ENCODE peak calls at places on chromosome 6, in five cellular contexts. One of them, this sample, is unnamed.

GRCh38 chr6:100166991-100167390 is 173.0 kb upstream of the MCHR2 start:
- DNase-seq in pancreas: no peak
- DNase-seq in hepatocyte: no peak
- DNase-seq in stomach: no peak
- DNase-seq in SJSA1: no peak
- DNase-seq in this sample: no peak

GRCh38 chr6:69379518-69379917 is 417.3 kb downstream of the LMBRD1 start:
- DNase-seq in hepatocyte: no peak
- DNase-seq in stomach: no peak
- DNase-seq in SJSA1: no peak
- DNase-seq in pancreas: no peak
- DNase-seq in this sample: no peak

GRCh38 chr6:108564178-108564577 is 3.5 kb downstream of the FOXO3 start:
- DNase-seq in pancreas: no peak
- DNase-seq in hepatocyte: no peak
- DNase-seq in SJSA1: peak
- DNase-seq in stomach: no peak
- DNase-seq in this sample: no peak

GRCh38 chr6:49550413-49551125 is at the start of gene C6orf141:
- DNase-seq in stomach: peak
- DNase-seq in hepatocyte: peak
- DNase-seq in SJSA1: no peak
- DNase-seq in pancreas: peak
- DNase-seq in this sample: peak

GRCh38 chr6:134446901-134447300 is 129.0 kb upstream of the SGK1 start:
- DNase-seq in hepatocyte: no peak
- DNase-seq in stomach: no peak
- DNase-seq in SJSA1: no peak
- DNase-seq in pancreas: no peak
- DNase-seq in this sample: no peak

GRCh38 chr6:15946701-15947390 is 182.0 kb upstream of the MYLIP start:
- DNase-seq in stomach: no peak
- DNase-seq in pancreas: no peak
- DNase-seq in SJSA1: no peak
- DNase-seq in hepatocyte: no peak
- DNase-seq in this sample: no peak

GRCh38 chr6:16002332-16003196 is 126.3 kb upstream of the MYLIP start:
- DNase-seq in stomach: no peak
- DNase-seq in pancreas: no peak
- DNase-seq in SJSA1: no peak
- DNase-seq in hepatocyte: no peak
- DNase-seq in this sample: no peak

GRCh38 chr6:49847014-49847413 is 19.3 kb downstream of the CRISP1 start:
- DNase-seq in pancreas: no peak
- DNase-seq in hepatocyte: no peak
- DNase-seq in stomach: no peak
- DNase-seq in SJSA1: no peak
- DNase-seq in this sample: no peak

GRCh38 chr6:14294270-14294951 is 176.8 kb downstream of the CD83 start:
- DNase-seq in hepatocyte: no peak
- DNase-seq in SJSA1: no peak
- DNase-seq in stomach: no peak
- DNase-seq in pancreas: no peak
- DNase-seq in this sample: no peak

GRCh38 chr6:135910943-135911618 is 59.6 kb downstream of the PDE7B start:
- DNase-seq in SJSA1: no peak
- DNase-seq in pancreas: no peak
- DNase-seq in hepatocyte: no peak
- DNase-seq in stomach: no peak
- DNase-seq in this sample: no peak

GRCh38 chr6:13261464-13261994 is 66.8 kb downstream of the TBC1D7 start:
- DNase-seq in pancreas: no peak
- DNase-seq in stomach: no peak
- DNase-seq in SJSA1: no peak
- DNase-seq in hepatocyte: no peak
- DNase-seq in this sample: no peak

GRCh38 chr6:6851059-6851658 is 256.6 kb upstream of the RREB1 start:
- DNase-seq in stomach: peak
- DNase-seq in hepatocyte: peak
- DNase-seq in pancreas: peak
- DNase-seq in SJSA1: peak
- DNase-seq in this sample: peak

GRCh38 chr6:112049051-112049799 is 4.7 kb upstream of the CCN6 start:
- DNase-seq in hepatocyte: no peak
- DNase-seq in SJSA1: no peak
- DNase-seq in stomach: no peak
- DNase-seq in pancreas: no peak
- DNase-seq in this sample: no peak

GRCh38 chr6:108127826-108128225 is 38.0 kb upstream of the NR2E1 start:
- DNase-seq in stomach: no peak
- DNase-seq in hepatocyte: peak
- DNase-seq in pancreas: no peak
- DNase-seq in SJSA1: peak
- DNase-seq in this sample: peak

GRCh38 chr6:7157752-7158616 is 50.2 kb downstream of the RREB1 start:
- DNase-seq in pancreas: no peak
- DNase-seq in hepatocyte: no peak
- DNase-seq in stomach: no peak
- DNase-seq in SJSA1: no peak
- DNase-seq in this sample: no peak

GRCh38 chr6:44339763-44340625 is 2.5 kb upstream of the SPATS1 start:
- DNase-seq in pancreas: peak
- DNase-seq in SJSA1: no peak
- DNase-seq in hepatocyte: peak
- DNase-seq in stomach: no peak
- DNase-seq in this sample: peak

GRCh38 chr6:155782739-155783459 is 327.3 kb upstream of the NOX3 start:
- DNase-seq in hepatocyte: no peak
- DNase-seq in stomach: no peak
- DNase-seq in SJSA1: no peak
- DNase-seq in pancreas: no peak
- DNase-seq in this sample: no peak

GRCh38 chr6:20350215-20350614 is 51.5 kb upstream of the E2F3 start:
- DNase-seq in stomach: no peak
- DNase-seq in pancreas: no peak
- DNase-seq in hepatocyte: no peak
- DNase-seq in SJSA1: peak
- DNase-seq in this sample: no peak

GRCh38 chr6:28330033-28330432 is 5.9 kb downstream of the ZSCAN31 start:
- DNase-seq in SJSA1: no peak
- DNase-seq in stomach: no peak
- DNase-seq in pancreas: no peak
- DNase-seq in hepatocyte: no peak
- DNase-seq in this sample: no peak

GRCh38 chr6:108557494-108558371 is 3.0 kb upstream of the FOXO3 start:
- DNase-seq in pancreas: peak
- DNase-seq in hepatocyte: peak
- DNase-seq in SJSA1: peak
- DNase-seq in stomach: peak
- DNase-seq in this sample: no peak

GRCh38 chr6:52544325-52545022 is 32.4 kb downstream of the TRAM2 start:
- DNase-seq in pancreas: no peak
- DNase-seq in hepatocyte: no peak
- DNase-seq in stomach: no peak
- DNase-seq in SJSA1: peak
- DNase-seq in this sample: no peak
- H3K27ac ChIP-seq in pancreas: no peak
- H3K27ac ChIP-seq in hepatocyte: peak
- H3K27ac ChIP-seq in stomach: peak
- H3K27ac ChIP-seq in SJSA1: peak
- H3K27ac ChIP-seq in this sample: peak

GRCh38 chr6:29946380-29946779 is 4.0 kb downstream of the HLA-A start:
- DNase-seq in pancreas: no peak
- DNase-seq in hepatocyte: no peak
- DNase-seq in SJSA1: no peak
- DNase-seq in stomach: no peak
- DNase-seq in this sample: no peak
- H3K27ac ChIP-seq in pancreas: no peak
- H3K27ac ChIP-seq in hepatocyte: no peak
- H3K27ac ChIP-seq in SJSA1: no peak
- H3K27ac ChIP-seq in stomach: no peak
- H3K27ac ChIP-seq in this sample: no peak

DNA sequence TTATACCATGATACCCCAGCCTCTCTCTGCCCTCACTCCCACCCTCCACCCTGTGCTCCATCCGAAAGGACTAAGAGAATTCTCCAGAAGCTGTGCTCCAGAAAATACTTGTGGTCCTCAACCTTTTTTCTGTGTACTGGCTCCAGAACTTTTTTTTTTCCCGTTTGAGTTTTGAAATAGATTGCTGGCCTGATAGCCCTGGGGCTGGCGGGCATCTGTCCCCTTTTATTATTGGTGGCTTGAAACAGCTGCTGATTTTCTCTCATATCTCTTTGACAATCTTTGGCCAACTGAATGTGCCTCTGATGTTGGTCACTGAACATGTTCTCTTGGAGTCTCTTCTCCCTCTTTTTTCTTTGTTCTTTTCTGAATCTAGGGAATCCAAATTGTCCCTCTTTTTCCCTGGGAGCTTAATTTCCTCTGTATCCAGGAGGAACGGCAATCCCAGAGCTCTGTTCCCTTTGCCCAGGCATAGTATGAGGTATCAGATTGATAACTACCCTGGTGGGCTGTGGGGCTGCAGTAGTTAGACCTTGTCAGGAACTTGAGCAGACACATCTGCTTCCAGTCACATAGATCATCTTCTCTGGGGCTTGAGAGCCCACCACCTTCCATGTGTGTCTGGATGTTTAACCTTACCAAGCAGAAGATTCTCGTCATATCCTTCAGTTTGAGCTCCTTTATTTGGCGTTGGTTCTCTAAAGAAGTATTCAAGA is 1.6 kb downstream of the PPARD start:
- DNase-seq in hepatocyte: no peak
- DNase-seq in SJSA1: no peak
- DNase-seq in pancreas: no peak
- DNase-seq in stomach: no peak
- DNase-seq in this sample: no peak
- H3K27ac ChIP-seq in hepatocyte: peak
- H3K27ac ChIP-seq in SJSA1: peak
- H3K27ac ChIP-seq in pancreas: no peak
- H3K27ac ChIP-seq in stomach: peak
- H3K27ac ChIP-seq in this sample: peak

GRCh38 chr6:91106083-91106482 is 519.2 kb upstream of the MAP3K7 start:
- DNase-seq in stomach: no peak
- DNase-seq in pancreas: no peak
- DNase-seq in hepatocyte: no peak
- DNase-seq in SJSA1: no peak
- DNase-seq in this sample: no peak

DNA sequence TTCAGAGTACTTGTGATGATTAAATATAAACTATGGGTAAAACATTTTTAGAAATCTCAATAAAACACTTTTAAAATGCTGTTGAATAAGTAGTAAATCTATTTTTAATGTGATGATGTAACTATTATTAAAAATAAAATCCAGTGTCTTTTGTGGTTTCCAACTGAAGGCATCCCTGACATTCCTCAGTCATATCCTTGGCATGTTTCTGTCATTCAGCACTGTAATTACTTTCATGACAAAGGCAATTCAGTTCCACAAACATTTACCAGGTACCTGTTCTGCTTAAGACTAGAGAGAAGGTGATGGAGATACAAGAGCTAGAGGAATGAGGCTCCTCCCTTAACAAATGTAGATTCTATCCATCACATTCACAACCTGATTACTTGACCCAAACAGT is 518.7 kb upstream of the MAP3K7 start:
- DNase-seq in SJSA1: no peak
- DNase-seq in stomach: no peak
- DNase-seq in pancreas: no peak
- DNase-seq in hepatocyte: no peak
- DNase-seq in this sample: no peak
- H3K27ac ChIP-seq in SJSA1: no peak
- H3K27ac ChIP-seq in stomach: no peak
- H3K27ac ChIP-seq in pancreas: no peak
- H3K27ac ChIP-seq in hepatocyte: no peak
- H3K27ac ChIP-seq in this sample: no peak

GRCh38 chr6:12078014-12078413 is 65.9 kb downstream of the HIVEP1 start:
- DNase-seq in hepatocyte: no peak
- DNase-seq in SJSA1: no peak
- DNase-seq in pancreas: no peak
- DNase-seq in stomach: no peak
- DNase-seq in this sample: no peak

GRCh38 chr6:12083763-12084162 is 71.7 kb downstream of the HIVEP1 start:
- DNase-seq in hepatocyte: no peak
- DNase-seq in SJSA1: no peak
- DNase-seq in pancreas: no peak
- DNase-seq in stomach: no peak
- DNase-seq in this sample: no peak

GRCh38 chr6:12082368-12082767 is 70.3 kb downstream of the HIVEP1 start:
- DNase-seq in pancreas: no peak
- DNase-seq in SJSA1: no peak
- DNase-seq in hepatocyte: no peak
- DNase-seq in stomach: no peak
- DNase-seq in this sample: no peak

GRCh38 chr6:12084681-12085080 is 72.6 kb downstream of the HIVEP1 start:
- DNase-seq in hepatocyte: no peak
- DNase-seq in pancreas: no peak
- DNase-seq in stomach: no peak
- DNase-seq in SJSA1: no peak
- DNase-seq in this sample: no peak

DNA sequence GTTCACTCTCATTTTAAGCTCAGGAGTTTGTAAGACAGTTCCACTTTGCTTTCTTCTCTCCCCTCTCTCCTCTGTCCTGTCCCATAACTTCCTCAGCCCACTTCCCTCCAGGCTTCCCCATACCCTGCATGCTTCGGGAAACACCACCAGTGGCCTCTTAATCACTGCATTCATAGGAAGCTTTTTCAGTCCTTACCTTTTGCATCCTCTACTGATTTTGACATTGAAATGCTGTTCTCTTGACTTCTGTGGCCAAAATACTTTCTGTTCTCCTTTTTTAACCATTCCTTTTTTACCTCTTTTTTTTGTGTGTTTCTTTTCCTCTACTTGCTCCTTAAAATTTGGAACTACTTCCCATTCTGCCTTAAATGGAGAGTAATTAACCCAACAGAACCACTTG is 69.7 kb downstream of the HIVEP1 start:
- DNase-seq in hepatocyte: no peak
- DNase-seq in pancreas: no peak
- DNase-seq in SJSA1: no peak
- DNase-seq in stomach: no peak
- DNase-seq in this sample: no peak
- H3K27ac ChIP-seq in hepatocyte: no peak
- H3K27ac ChIP-seq in pancreas: no peak
- H3K27ac ChIP-seq in SJSA1: no peak
- H3K27ac ChIP-seq in stomach: no peak
- H3K27ac ChIP-seq in this sample: no peak

GRCh38 chr6:43070028-43070632 is 6.0 kb upstream of the PTK7 start:
- DNase-seq in SJSA1: peak
- DNase-seq in pancreas: no peak
- DNase-seq in hepatocyte: peak
- DNase-seq in stomach: no peak
- DNase-seq in this sample: no peak
- H3K27ac ChIP-seq in SJSA1: no peak
- H3K27ac ChIP-seq in pancreas: no peak
- H3K27ac ChIP-seq in hepatocyte: no peak
- H3K27ac ChIP-seq in stomach: no peak
- H3K27ac ChIP-seq in this sample: no peak

GRCh38 chr6:105748737-105749161 is 337.4 kb upstream of the PRDM1 start:
- DNase-seq in SJSA1: peak
- DNase-seq in stomach: no peak
- DNase-seq in pancreas: no peak
- DNase-seq in hepatocyte: no peak
- DNase-seq in this sample: no peak
- H3K27ac ChIP-seq in SJSA1: no peak
- H3K27ac ChIP-seq in stomach: no peak
- H3K27ac ChIP-seq in pancreas: no peak
- H3K27ac ChIP-seq in hepatocyte: no peak
- H3K27ac ChIP-seq in this sample: peak

GRCh38 chr6:85416766-85417165 is 33.1 kb upstream of the NT5E start:
- DNase-seq in SJSA1: no peak
- DNase-seq in pancreas: no peak
- DNase-seq in stomach: no peak
- DNase-seq in hepatocyte: no peak
- DNase-seq in this sample: no peak
- H3K27ac ChIP-seq in SJSA1: no peak
- H3K27ac ChIP-seq in pancreas: no peak
- H3K27ac ChIP-seq in stomach: no peak
- H3K27ac ChIP-seq in hepatocyte: no peak
- H3K27ac ChIP-seq in this sample: no peak